ENCODE peak calls at places on chromosomes 1 and 21, in ten cellular contexts. One of them, this sample, is unnamed.

GRCh38 chr1:53598956-53599355 is 139.8 kb downstream of the DMRTB1 start:
- DNase-seq in amygdala: no peak
- DNase-seq in endothelial cell: no peak
- DNase-seq in HT1080: no peak
- DNase-seq in RWPE1: no peak
- DNase-seq in ureter: no peak
- DNase-seq in IMR-90: no peak
- DNase-seq in pulmonary artery endothelial cell: no peak
- DNase-seq in cardiac fibroblast: no peak
- DNase-seq in NCI-H446 treated with DMSO at 0.1 percent for 48 hours: no peak
- DNase-seq in this sample: no peak

GRCh38 chr1:20903452-20903851 is 116.3 kb upstream of the HP1BP3 start:
- DNase-seq in pulmonary artery endothelial cell: no peak
- DNase-seq in IMR-90: no peak
- DNase-seq in cardiac fibroblast: peak; percentile 11
- DNase-seq in endothelial cell: no peak
- DNase-seq in ureter: no peak
- DNase-seq in NCI-H446 treated with DMSO at 0.1 percent for 48 hours: no peak
- DNase-seq in amygdala: no peak
- DNase-seq in RWPE1: peak; percentile 9
- DNase-seq in HT1080: peak; percentile 3
- DNase-seq in this sample: no peak

GRCh38 chr21:36428789-36429671 is 43.8 kb downstream of the CHAF1B start:
- DNase-seq in ureter: no peak
- DNase-seq in HT1080: peak; percentile 34
- DNase-seq in IMR-90: no peak
- DNase-seq in cardiac fibroblast: no peak
- DNase-seq in RWPE1: no peak
- DNase-seq in pulmonary artery endothelial cell: no peak
- DNase-seq in NCI-H446 treated with DMSO at 0.1 percent for 48 hours: no peak
- DNase-seq in endothelial cell: no peak
- DNase-seq in amygdala: no peak
- DNase-seq in this sample: peak; percentile 52

GRCh38 chr1:1355376-1355775 is 3.0 kb downstream of the MXRA8 start:
- DNase-seq in pulmonary artery endothelial cell: no peak
- DNase-seq in RWPE1: no peak
- DNase-seq in ureter: no peak
- DNase-seq in NCI-H446 treated with DMSO at 0.1 percent for 48 hours: no peak
- DNase-seq in cardiac fibroblast: no peak
- DNase-seq in IMR-90: peak; percentile 35
- DNase-seq in endothelial cell: peak; percentile 44
- DNase-seq in amygdala: no peak
- DNase-seq in HT1080: no peak
- DNase-seq in this sample: no peak

GRCh38 chr1:109530457-109531204 is 9.0 kb upstream of the GPR61 start:
- DNase-seq in pulmonary artery endothelial cell: no peak
- DNase-seq in ureter: no peak
- DNase-seq in HT1080: no peak
- DNase-seq in endothelial cell: no peak
- DNase-seq in RWPE1: no peak
- DNase-seq in cardiac fibroblast: no peak
- DNase-seq in amygdala: peak; percentile 36
- DNase-seq in IMR-90: no peak
- DNase-seq in NCI-H446 treated with DMSO at 0.1 percent for 48 hours: peak; percentile 72
- DNase-seq in this sample: no peak

GRCh38 chr1:20037877-20038276 is 32.1 kb upstream of the PLA2G5 start:
- DNase-seq in IMR-90: no peak
- DNase-seq in HT1080: peak; percentile 55
- DNase-seq in NCI-H446 treated with DMSO at 0.1 percent for 48 hours: no peak
- DNase-seq in cardiac fibroblast: no peak
- DNase-seq in amygdala: no peak
- DNase-seq in endothelial cell: no peak
- DNase-seq in pulmonary artery endothelial cell: no peak
- DNase-seq in RWPE1: no peak
- DNase-seq in ureter: no peak
- DNase-seq in this sample: no peak

GRCh38 chr1:236287356-236287755 is 5.6 kb upstream of the ERO1B start:
- DNase-seq in amygdala: no peak
- DNase-seq in ureter: no peak
- DNase-seq in pulmonary artery endothelial cell: no peak
- DNase-seq in RWPE1: no peak
- DNase-seq in NCI-H446 treated with DMSO at 0.1 percent for 48 hours: no peak
- DNase-seq in IMR-90: no peak
- DNase-seq in cardiac fibroblast: no peak
- DNase-seq in endothelial cell: no peak
- DNase-seq in HT1080: no peak
- DNase-seq in this sample: no peak

GRCh38 chr1:159752135-159752580 is 28.6 kb upstream of the DUSP23 start:
- DNase-seq in endothelial cell: no peak
- DNase-seq in RWPE1: peak; percentile 42
- DNase-seq in cardiac fibroblast: peak; percentile 99
- DNase-seq in amygdala: no peak
- DNase-seq in pulmonary artery endothelial cell: peak; percentile 93
- DNase-seq in NCI-H446 treated with DMSO at 0.1 percent for 48 hours: no peak
- DNase-seq in ureter: peak; percentile 72
- DNase-seq in IMR-90: peak; percentile 4
- DNase-seq in HT1080: peak; percentile 39
- DNase-seq in this sample: peak; percentile 67

GRCh38 chr1:61301824-61302652 is 219.7 kb downstream of the NFIA start:
- DNase-seq in RWPE1: no peak
- DNase-seq in NCI-H446 treated with DMSO at 0.1 percent for 48 hours: no peak
- DNase-seq in ureter: no peak
- DNase-seq in amygdala: no peak
- DNase-seq in cardiac fibroblast: peak; percentile 79
- DNase-seq in IMR-90: peak; percentile 80
- DNase-seq in endothelial cell: no peak
- DNase-seq in pulmonary artery endothelial cell: no peak
- DNase-seq in HT1080: peak; percentile 13
- DNase-seq in this sample: no peak

GRCh38 chr1:226990133-226990716 is 50.1 kb downstream of the COQ8A start:
- DNase-seq in IMR-90: no peak
- DNase-seq in RWPE1: no peak
- DNase-seq in amygdala: no peak
- DNase-seq in ureter: peak; percentile 49
- DNase-seq in HT1080: no peak
- DNase-seq in NCI-H446 treated with DMSO at 0.1 percent for 48 hours: no peak
- DNase-seq in cardiac fibroblast: peak; percentile 42
- DNase-seq in pulmonary artery endothelial cell: peak; percentile 15
- DNase-seq in endothelial cell: no peak
- DNase-seq in this sample: peak; percentile 65

GRCh38 chr1:41350055-41350378 is 11.2 kb upstream of the FOXO6 start:
- DNase-seq in RWPE1: no peak
- DNase-seq in HT1080: no peak
- DNase-seq in amygdala: no peak
- DNase-seq in IMR-90: no peak
- DNase-seq in ureter: peak; percentile 25
- DNase-seq in NCI-H446 treated with DMSO at 0.1 percent for 48 hours: no peak
- DNase-seq in cardiac fibroblast: no peak
- DNase-seq in endothelial cell: no peak
- DNase-seq in pulmonary artery endothelial cell: no peak
- DNase-seq in this sample: no peak

GRCh38 chr21:36902793-36903192 is 63.7 kb downstream of the HLCS start:
- DNase-seq in NCI-H446 treated with DMSO at 0.1 percent for 48 hours: no peak
- DNase-seq in amygdala: no peak
- DNase-seq in ureter: no peak
- DNase-seq in RWPE1: no peak
- DNase-seq in IMR-90: peak; percentile 55
- DNase-seq in cardiac fibroblast: peak; percentile 12
- DNase-seq in pulmonary artery endothelial cell: no peak
- DNase-seq in endothelial cell: no peak
- DNase-seq in HT1080: peak; percentile 38
- DNase-seq in this sample: no peak